ENCODE peak calls at places on chromosomes 1 and 21, in six cellular contexts. L is endothelial cell of umbilical vein, D is psoas muscle, Z is RWPE1, A is fibroblast of lung, C is iPS DF 6.9. X is an unnamed sample.

GRCh38 chr1:116854294-116854693 is 55.4 kb upstream of the PTGFRN start:
- DNase-seq in L (no peak), D (no peak), Z (peak), A (no peak), C (no peak), X (no peak)

GRCh38 chr1:181583598-181583997 is 100.3 kb downstream of the CACNA1E start:
- DNase-seq in L (no peak), D (no peak), Z (no peak), A (no peak), C (peak), X (no peak)

GRCh38 chr1:58395355-58395754 is 151.2 kb downstream of the OMA1 start:
- DNase-seq in L (peak), D (no peak), Z (peak), A (peak), C (no peak), X (no peak)

GRCh38 chr1:81738902-81739301 is 61.8 kb upstream of the ADGRL2 start:
- DNase-seq in L (no peak), D (no peak), Z (no peak), A (no peak), C (no peak), X (no peak)

GRCh38 chr1:21669287-21670058 is at the start of gene RAP1GAP:
- DNase-seq in L (peak), D (no peak), Z (no peak), A (no peak), C (no peak), X (no peak)

GRCh38 chr1:216630532-216630931 is 92.7 kb downstream of the ESRRG start:
- DNase-seq in L (no peak), D (no peak), Z (no peak), A (no peak), C (no peak), X (no peak)

GRCh38 chr1:223794040-223794880 is 51.5 kb downstream of the TP53BP2 start:
- DNase-seq in L (no peak), D (no peak), Z (no peak), A (peak), C (no peak), X (no peak)

GRCh38 chr1:28110555-28110954 is 22.1 kb upstream of the EYA3 start:
- DNase-seq in L (peak), D (no peak), Z (peak), A (no peak), C (no peak), X (no peak)

GRCh38 chr1:178509608-178510007 is 3.3 kb upstream of the TEX35 start:
- DNase-seq in L (no peak), D (no peak), Z (no peak), A (no peak), C (no peak), X (no peak)

GRCh38 chr1:2912424-2912823 is 108.8 kb upstream of the ACTRT2 start:
- DNase-seq in L (no peak), D (no peak), Z (no peak), A (no peak), C (no peak), X (no peak)

GRCh38 chr1:89203166-89203565 is 4.4 kb upstream of the GBP4 start:
- DNase-seq in L (no peak), D (no peak), Z (peak), A (no peak), C (no peak), X (no peak)

GRCh38 chr1:12618661-12619395 is 818 bp upstream of the DHRS3 start:
- DNase-seq in L (peak), D (peak), Z (peak), A (peak), C (no peak), X (no peak)

GRCh38 chr1:27601771-27602509 is 2.0 kb downstream of the AHDC1 start:
- DNase-seq in L (peak), D (peak), Z (peak), A (no peak), C (no peak), X (no peak)

GRCh38 chr1:154989195-154989860 is 4.1 kb upstream of the LENEP start:
- DNase-seq in L (no peak), D (no peak), Z (no peak), A (no peak), C (no peak), X (no peak)

GRCh38 chr1:117067528-117068370 is 7.6 kb downstream of the TTF2 start:
- DNase-seq in L (peak), D (peak), Z (peak), A (peak), C (no peak), X (no peak)

GRCh38 chr1:156114919-156115513 is 505 bp downstream of the LMNA start:
- DNase-seq in L (peak), D (peak), Z (no peak), A (no peak), C (no peak), X (no peak)

GRCh38 chr1:237232501-237232900 is 190.5 kb downstream of the RYR2 start:
- DNase-seq in L (no peak), D (no peak), Z (no peak), A (no peak), C (no peak), X (no peak)

GRCh38 chr1:151944859-151945575 is 35.7 kb upstream of the THEM4 start:
- DNase-seq in L (no peak), D (no peak), Z (no peak), A (no peak), C (no peak), X (no peak)

GRCh38 chr1:228174482-228175315 is 9.1 kb downstream of the IBA57 start:
- DNase-seq in L (no peak), D (no peak), Z (peak), A (no peak), C (no peak), X (no peak)

GRCh38 chr1:239456788-239457187 is 70.4 kb downstream of the CHRM3 start:
- DNase-seq in L (no peak), D (no peak), Z (no peak), A (no peak), C (no peak), X (no peak)

GRCh38 chr1:117611894-117612481 is 6.1 kb downstream of the TENT5C start:
- DNase-seq in L (no peak), D (no peak), Z (no peak), A (no peak), C (no peak), X (no peak)

GRCh38 chr1:197319631-197320030 is 51.6 kb downstream of the CRB1 start:
- DNase-seq in L (no peak), D (no peak), Z (no peak), A (no peak), C (no peak), X (no peak)

GRCh38 chr1:197320991-197321531 is 53.0 kb downstream of the CRB1 start:
- DNase-seq in L (no peak), D (no peak), Z (peak), A (peak), C (no peak), X (no peak)

GRCh38 chr1:197321821-197322220 is 53.8 kb downstream of the CRB1 start:
- DNase-seq in L (no peak), D (no peak), Z (no peak), A (peak), C (no peak), X (no peak)
- H3K27ac ChIP-seq in L (no peak), D (no peak), Z (no peak), A (no peak), C (no peak), X (no peak)

GRCh38 chr1:209183195-209183594 is 400.3 kb upstream of the CAMK1G start:
- DNase-seq in L (no peak), D (no peak), Z (no peak), A (no peak), C (no peak), X (no peak)

GRCh38 chr1:209190591-209191241 is 392.8 kb upstream of the CAMK1G start:
- DNase-seq in L (peak), D (no peak), Z (peak), A (peak), C (peak), X (peak)

GRCh38 chr1:209191242-209191626 is 392.3 kb upstream of the CAMK1G start:
- DNase-seq in L (no peak), D (no peak), Z (no peak), A (no peak), C (no peak), X (no peak)

DNA sequence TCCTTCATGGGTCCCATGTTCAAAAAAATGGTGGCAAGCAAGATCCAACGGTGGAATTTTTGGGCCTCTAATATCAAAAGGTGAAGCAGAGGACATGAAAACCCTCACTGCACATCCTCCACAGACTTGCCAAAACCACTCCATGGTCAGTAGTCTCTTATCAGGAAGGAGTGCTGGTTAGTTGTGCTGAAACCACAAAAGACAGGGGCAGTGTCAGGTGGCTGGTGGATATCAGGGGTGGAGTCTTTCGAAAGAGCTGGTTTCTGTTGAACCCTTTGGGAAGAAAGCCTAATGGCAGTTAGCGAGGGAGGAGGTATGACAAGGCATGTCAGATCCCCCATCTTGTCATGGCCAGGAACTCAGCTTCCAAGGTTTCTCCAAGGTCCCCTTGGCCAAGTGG is 395.9 kb upstream of the CAMK1G start:
- DNase-seq in L (no peak), D (no peak), Z (no peak), A (no peak), C (no peak), X (no peak)
- H3K27ac ChIP-seq in L (no peak), D (no peak), Z (no peak), A (no peak), C (no peak), X (no peak)

GRCh38 chr1:53733447-53733931 is 5.5 kb downstream of the GLIS1 start:
- DNase-seq in L (no peak), D (no peak), Z (no peak), A (no peak), C (no peak), X (no peak)

GRCh38 chr1:53732912-53733317 is 6.0 kb downstream of the GLIS1 start:
- DNase-seq in L (no peak), D (no peak), Z (no peak), A (peak), C (no peak), X (no peak)

GRCh38 chr1:53731201-53731600 is 7.8 kb downstream of the GLIS1 start:
- DNase-seq in L (no peak), D (no peak), Z (no peak), A (no peak), C (no peak), X (no peak)

GRCh38 chr1:53732409-53732808 is 6.6 kb downstream of the GLIS1 start:
- DNase-seq in L (no peak), D (no peak), Z (no peak), A (peak), C (no peak), X (no peak)

DNA sequence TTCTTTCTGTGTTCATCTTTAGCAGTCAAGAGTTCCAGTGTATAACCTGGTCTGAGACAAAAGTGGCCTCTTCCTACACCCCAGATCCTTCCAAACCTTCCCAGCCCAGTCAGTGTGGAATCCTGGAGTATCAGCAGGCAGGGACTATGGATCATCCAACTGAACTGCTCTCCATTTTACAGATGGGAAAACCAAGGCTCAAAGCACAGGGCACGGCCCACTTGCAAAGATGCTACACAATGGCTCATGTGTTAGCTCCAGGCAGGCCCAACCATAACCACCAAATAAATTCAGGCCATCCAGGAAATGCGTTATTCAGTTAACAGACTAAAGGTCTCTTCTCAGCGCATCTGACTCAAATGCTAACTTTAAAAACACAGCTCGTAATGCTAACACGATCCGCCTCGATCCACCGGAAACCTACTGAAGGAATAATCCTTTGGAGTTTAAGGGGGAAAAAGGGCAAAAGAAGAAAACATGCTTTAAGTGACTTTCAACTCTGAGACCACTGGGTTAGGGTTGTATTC is 7.1 kb downstream of the GLIS1 start:
- DNase-seq in L (no peak), D (no peak), Z (no peak), A (peak), C (no peak), X (no peak)
- H3K27ac ChIP-seq in L (no peak), D (no peak), Z (no peak), A (no peak), C (no peak), X (no peak)

DNA sequence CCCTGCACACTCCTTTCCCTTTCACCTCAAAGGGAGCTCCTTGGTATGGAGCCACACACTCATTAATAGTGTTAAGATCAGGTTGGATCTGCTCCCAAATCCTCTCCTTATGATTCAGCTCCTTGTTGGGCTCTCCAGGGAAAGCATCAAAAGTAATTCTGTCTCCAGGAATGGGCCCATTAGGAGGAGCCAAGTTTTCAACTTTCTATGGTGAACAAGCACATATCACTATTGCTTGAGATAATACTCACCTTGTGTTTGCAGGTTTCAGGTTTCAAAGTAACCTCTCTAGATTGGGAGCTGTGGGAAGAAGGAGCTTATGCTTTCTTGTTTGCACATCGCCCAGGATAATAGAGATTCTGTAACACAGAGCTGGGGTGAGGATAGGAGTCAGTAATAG is 164.8 kb downstream of the TNFSF18 start:
- DNase-seq in L (no peak), D (no peak), Z (no peak), A (peak), C (no peak), X (no peak)
- H3K27ac ChIP-seq in L (no peak), D (no peak), Z (no peak), A (no peak), C (no peak), X (no peak)

DNA sequence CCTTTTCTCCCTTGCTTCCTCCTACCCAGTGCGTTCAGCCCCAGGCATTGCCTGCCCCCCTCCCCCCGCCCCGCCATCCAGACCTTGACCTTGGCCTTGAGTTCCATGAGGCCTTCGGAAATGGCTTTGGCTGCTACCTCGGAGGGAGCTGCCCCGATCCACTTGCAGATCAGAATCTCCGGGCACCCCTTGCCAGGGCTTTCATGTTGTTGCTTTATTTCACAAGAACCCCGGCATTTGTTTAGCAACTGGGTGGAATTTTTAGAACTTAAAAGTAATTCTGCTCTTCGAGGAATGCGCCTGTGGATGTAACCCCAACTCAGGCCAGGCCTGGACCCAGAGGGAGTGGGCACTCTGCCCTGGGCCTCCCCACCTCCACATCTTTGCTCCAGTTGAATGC is 154.1 kb upstream of the TMEM51 start:
- DNase-seq in L (no peak), D (no peak), Z (no peak), A (no peak), C (no peak), X (no peak)
- H3K27ac ChIP-seq in L (no peak), D (no peak), Z (no peak), A (no peak), C (no peak), X (no peak)

GRCh38 chr1:23344987-23345472 is 946 bp upstream of the HNRNPR start:
- DNase-seq in L (no peak), D (no peak), Z (peak), A (no peak), C (no peak), X (no peak)

GRCh38 chr1:23345920-23346319 is 1.8 kb upstream of the HNRNPR start:
- DNase-seq in L (no peak), D (no peak), Z (no peak), A (no peak), C (no peak), X (no peak)

GRCh38 chr1:23344111-23344986 is at the start of gene HNRNPR:
- DNase-seq in L (peak), D (peak), Z (peak), A (peak), C (peak), X (peak)

GRCh38 chr1:23343246-23344110 is 606 bp downstream of the HNRNPR start:
- DNase-seq in L (peak), D (no peak), Z (peak), A (peak), C (no peak), X (no peak)

DNA sequence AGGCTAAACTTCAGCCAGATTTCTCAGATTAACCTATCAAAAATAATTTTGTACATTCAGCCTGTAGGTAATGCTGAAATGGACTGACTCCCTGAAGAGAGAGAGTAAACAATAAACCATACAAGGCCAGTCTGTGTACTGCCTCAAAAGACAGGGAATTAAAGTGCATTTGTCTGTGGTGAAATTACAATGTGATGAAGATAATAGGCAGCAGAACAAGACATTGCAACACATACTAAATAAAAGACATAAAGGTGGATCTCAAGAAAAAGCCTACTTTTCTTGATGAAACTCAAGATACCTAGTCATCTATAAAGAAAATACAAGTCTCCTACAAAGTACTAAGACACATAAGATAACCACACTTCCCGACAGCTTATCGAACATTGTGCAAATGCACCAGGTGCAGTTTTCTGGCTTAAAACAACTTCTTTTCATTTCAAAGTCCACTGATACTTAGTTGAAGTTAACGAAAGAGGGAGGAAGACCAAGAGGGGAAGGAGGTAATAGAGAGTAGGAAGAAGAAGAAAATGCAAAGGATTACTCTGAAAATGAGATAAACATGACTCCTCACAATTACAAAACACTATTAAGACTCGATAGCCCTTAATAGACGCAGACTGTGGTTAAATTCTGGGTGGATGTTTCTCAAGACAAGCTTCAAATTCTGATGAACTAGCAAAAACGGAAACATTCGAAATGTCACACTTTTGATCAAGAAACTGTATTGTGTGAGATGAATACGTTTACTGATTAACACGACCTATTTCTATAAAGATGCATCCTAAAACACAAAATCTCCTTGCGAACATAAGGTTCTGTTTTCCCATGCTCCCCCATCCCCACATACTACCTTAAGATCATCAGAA is 2.0 kb downstream of the HNRNPR start:
- DNase-seq in L (peak), D (no peak), Z (no peak), A (peak), C (no peak), X (no peak)
- H3K27ac ChIP-seq in L (peak), D (no peak), Z (no peak), A (peak), C (no peak), X (peak)

DNA sequence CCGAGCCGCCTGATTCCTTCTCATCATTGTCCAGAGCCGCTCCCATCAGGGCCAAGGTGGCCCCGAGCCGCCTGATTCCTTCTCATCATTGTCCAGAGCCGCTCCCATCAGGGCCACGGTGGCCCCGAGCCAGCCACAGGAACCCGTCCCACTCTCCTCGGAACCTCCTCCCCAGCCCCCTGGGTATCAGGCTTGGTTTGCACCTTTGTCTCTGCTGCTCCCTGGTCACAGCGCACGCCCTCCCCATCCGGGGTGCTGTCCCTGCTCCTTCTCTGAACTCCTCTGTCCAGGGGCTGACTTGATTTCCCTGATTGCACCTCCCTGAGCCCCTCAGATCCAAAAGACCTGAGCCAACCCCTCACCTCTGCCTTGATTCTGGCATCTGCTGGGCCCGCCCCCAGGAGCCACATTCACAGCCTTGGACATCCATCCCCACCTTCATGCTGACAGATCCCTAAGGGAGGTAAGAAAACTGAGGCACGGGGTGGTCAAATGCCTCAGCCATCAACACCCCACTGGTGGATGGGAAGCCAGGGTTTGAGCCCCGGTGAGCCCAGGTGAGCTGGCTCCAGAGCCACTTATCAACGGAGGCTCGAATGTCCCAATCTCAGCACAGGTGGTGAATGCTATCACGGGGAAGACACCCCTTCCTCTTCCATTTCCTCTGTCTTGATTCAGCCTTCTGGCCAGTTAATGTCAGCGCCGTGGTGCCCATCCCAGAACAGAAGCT is 25.6 kb upstream of the COL18A1 start:
- DNase-seq in L (no peak), D (peak), Z (no peak), A (no peak), C (no peak), X (no peak)
- H3K27ac ChIP-seq in L (no peak), D (no peak), Z (no peak), A (no peak), C (no peak), X (no peak)

GRCh38 chr1:201406831-201407406 is 7.8 kb upstream of the LAD1 start:
- DNase-seq in L (no peak), D (no peak), Z (no peak), A (no peak), C (no peak), X (no peak)
- H3K27ac ChIP-seq in L (no peak), D (no peak), Z (peak), A (no peak), C (no peak), X (no peak)